ENCODE peak calls at places on chromosomes 2 and 18, in eight cellular contexts. U, Y, K, A, G, H, Q and M are unnamed samples.

GRCh38 chr2:228102949-228103348 is 78.5 kb downstream of the SPHKAP start:
- DNase-seq in U (no peak), Y (no peak), K (no peak), A (no peak), G (no peak), H (no peak), Q (no peak), M (no peak)

GRCh38 chr18:72530622-72531021 is 13.5 kb downstream of the CBLN2 start:
- DNase-seq in U (no peak), Y (no peak), K (no peak), A (no peak), G (no peak), H (no peak), Q (no peak), M (no peak)

GRCh38 chr2:132670104-132670960 is at the start of gene LYPD1:
- DNase-seq in U (no peak), Y (peak; percentile 46), K (no peak), A (no peak), G (no peak), H (peak; percentile 18), Q (no peak), M (no peak)

GRCh38 chr2:204722691-204723090 is 177.4 kb downstream of the PARD3B start:
- DNase-seq in U (no peak), Y (no peak), K (no peak), A (no peak), G (no peak), H (no peak), Q (no peak), M (no peak)

GRCh38 chr2:73297151-73297559 is 3.8 kb upstream of the EGR4 start:
- DNase-seq in U (no peak), Y (no peak), K (no peak), A (no peak), G (no peak), H (no peak), Q (no peak), M (no peak)

GRCh38 chr2:18597618-18598017 is 8.2 kb upstream of the NT5C1B start:
- DNase-seq in U (no peak), Y (no peak), K (peak; percentile 12), A (no peak), G (no peak), H (no peak), Q (no peak), M (no peak)

GRCh38 chr2:221153226-221153625 is 418.9 kb downstream of the EPHA4 start:
- DNase-seq in U (no peak), Y (no peak), K (no peak), A (no peak), G (no peak), H (no peak), Q (no peak), M (no peak)

GRCh38 chr18:555705-556402 is 24.3 kb upstream of the CETN1 start:
- DNase-seq in U (no peak), Y (no peak), K (no peak), A (no peak), G (no peak), H (no peak), Q (no peak), M (no peak)

GRCh38 chr2:69138793-69139510 is 126.0 kb downstream of the ANTXR1 start:
- DNase-seq in U (no peak), Y (no peak), K (no peak), A (peak; percentile 75), G (no peak), H (no peak), Q (no peak), M (no peak)

GRCh38 chr18:34117319-34117718 is 107.4 kb downstream of the NOL4 start:
- DNase-seq in U (no peak), Y (no peak), K (no peak), A (no peak), G (no peak), H (no peak), Q (no peak), M (no peak)

GRCh38 chr2:43225093-43225787 is 1.2 kb downstream of the ZFP36L2 start:
- DNase-seq in U (peak; percentile 57), Y (peak; percentile 75), K (peak; percentile 74), A (peak; percentile 61), G (peak; percentile 25), H (peak; percentile 61), Q (peak; percentile 37), M (no peak)

GRCh38 chr2:127161176-127162136 is 54.5 kb upstream of the BIN1 start:
- DNase-seq in U (no peak), Y (no peak), K (no peak), A (no peak), G (no peak), H (no peak), Q (no peak), M (no peak)

GRCh38 chr2:152594792-152595191 is 122.5 kb downstream of the PRPF40A start:
- DNase-seq in U (no peak), Y (no peak), K (no peak), A (peak; percentile 79), G (no peak), H (no peak), Q (peak; percentile 11), M (no peak)

GRCh38 chr18:35080058-35080457 is 38.8 kb downstream of the MAPRE2 start:
- DNase-seq in U (no peak), Y (no peak), K (no peak), A (no peak), G (no peak), H (no peak), Q (no peak), M (no peak)

GRCh38 chr18:35688757-35689156 is 107.2 kb downstream of the GALNT1 start:
- DNase-seq in U (no peak), Y (no peak), K (no peak), A (no peak), G (no peak), H (no peak), Q (no peak), M (no peak)

GRCh38 chr2:11697103-11697871 is 27.3 kb upstream of the NTSR2 start:
- DNase-seq in U (no peak), Y (no peak), K (peak; percentile 92), A (peak; percentile 32), G (no peak), H (peak; percentile 44), Q (no peak), M (peak; percentile 82)

GRCh38 chr2:177645241-177645640 is 252.7 kb downstream of the AGPS start:
- DNase-seq in U (no peak), Y (no peak), K (no peak), A (no peak), G (no peak), H (no peak), Q (no peak), M (no peak)

GRCh38 chr2:120132190-120132589 is 91.0 kb downstream of the TMEM185B start:
- DNase-seq in U (no peak), Y (no peak), K (no peak), A (no peak), G (no peak), H (no peak), Q (no peak), M (no peak)

GRCh38 chr2:65049010-65049639 is 7.1 kb upstream of the CEP68 start:
- DNase-seq in U (no peak), Y (no peak), K (peak; percentile 50), A (no peak), G (no peak), H (no peak), Q (no peak), M (no peak)